ENCODE peak calls at places on chromosomes 13 and 19, in four cellular contexts. V, L, I and J are unnamed samples.

GRCh38 chr13:40446365-40446764 is 220.1 kb downstream of the FOXO1 start:
- DNase-seq in L (no peak), V (no peak), I (no peak), J (no peak)

GRCh38 chr13:59452189-59452588 is 711.5 kb downstream of the DIAPH3 start:
- DNase-seq in V (no peak), L (no peak), I (no peak), J (no peak)

GRCh38 chr19:37991841-37992248 is 84.8 kb downstream of the SIPA1L3 start:
- DNase-seq in V (no peak), I (no peak), L (peak; percentile 87), J (no peak)

GRCh38 chr19:28184997-28185396 is 1028.0 kb downstream of the UQCRFS1 start:
- DNase-seq in V (no peak), L (no peak), I (no peak), J (no peak)

GRCh38 chr19:54470991-54471782 is 1.9 kb downstream of the CDC42EP5 start:
- DNase-seq in V (peak; percentile 69), L (peak; percentile 52), I (no peak), J (no peak)

GRCh38 chr19:49058592-49058991 is 1.0 kb upstream of the CGB7 start:
- DNase-seq in I (no peak), V (no peak), L (peak; percentile 62), J (no peak)

GRCh38 chr13:52348983-52349780 is 56.8 kb downstream of the THSD1 start:
- DNase-seq in V (no peak), L (peak; percentile 22), I (no peak), J (no peak)

GRCh38 chr13:61891420-61891819 is 475.8 kb upstream of the PCDH20 start:
- DNase-seq in I (no peak), V (no peak), L (no peak), J (no peak)

GRCh38 chr19:38004505-38005223 is 97.7 kb downstream of the SIPA1L3 start:
- DNase-seq in L (peak; percentile 74), I (no peak), V (peak; percentile 94), J (no peak)

GRCh38 chr19:4831351-4832340 is at the start of gene TICAM1:
- DNase-seq in I (peak; percentile 90), V (peak; percentile 45), L (peak; percentile 52), J (peak; percentile 89)

GRCh38 chr19:18761531-18762110 is 29.5 kb downstream of the COMP start:
- DNase-seq in V (no peak), L (no peak), I (no peak), J (no peak)

GRCh38 chr19:8325454-8325853 is 4.2 kb downstream of the RPS28 start:
- DNase-seq in I (no peak), L (no peak), V (no peak), J (no peak)

GRCh38 chr13:100916943-100917342 is 242.3 kb upstream of the TMTC4 start:
- DNase-seq in L (no peak), I (no peak), V (no peak), J (no peak)

GRCh38 chr19:15173746-15174404 is 26.9 kb downstream of the NOTCH3 start:
- DNase-seq in V (peak; percentile 49), I (no peak), L (no peak), J (no peak)

GRCh38 chr13:49082653-49083536 is 107.2 kb downstream of the FNDC3A start:
- DNase-seq in L (no peak), V (no peak), I (no peak), J (no peak)

GRCh38 chr19:45249261-45250033 is 1.6 kb upstream of the MARK4 start:
- DNase-seq in L (no peak), I (no peak), V (no peak), J (no peak)

GRCh38 chr13:26300140-26300539 is 46.2 kb downstream of the CDK8 start:
- DNase-seq in L (no peak), V (no peak), I (no peak), J (no peak)

GRCh38 chr13:25172303-25172630 is 179 bp upstream of the AMER2 start:
- DNase-seq in I (no peak), L (no peak), V (no peak), J (no peak)

GRCh38 chr19:57389194-57389729 is 392 bp upstream of the ZNF548 start:
- DNase-seq in V (peak; percentile 2), I (no peak), L (no peak), J (no peak)

GRCh38 chr13:100597253-100597652 is 8.7 kb upstream of the GGACT start:
- DNase-seq in I (no peak), V (no peak), L (no peak), J (no peak)

GRCh38 chr13:74132768-74133656 is 1.2 kb downstream of the KLF12 start:
- DNase-seq in V (peak; percentile 68), L (no peak), I (no peak), J (peak; percentile 44)

GRCh38 chr13:84362777-84363176 is 480.5 kb upstream of the SLITRK1 start:
- DNase-seq in I (no peak), L (no peak), V (peak; percentile 11), J (no peak)

GRCh38 chr19:42345191-42345812 is 19.9 kb downstream of the MEGF8 start:
- DNase-seq in L (no peak), V (no peak), I (no peak), J (no peak)

GRCh38 chr13:29743229-29743786 is 107.1 kb downstream of the UBL3 start:
- DNase-seq in V (no peak), I (no peak), L (no peak), J (no peak)

GRCh38 chr19:39469036-39469435 is 11.6 kb upstream of the TIMM50 start:
- DNase-seq in I (no peak), V (peak; percentile 29), L (no peak), J (no peak)

GRCh38 chr13:98592353-98592740 is 15.4 kb upstream of the STK24 start:
- DNase-seq in V (no peak), L (no peak), I (no peak), J (no peak)

GRCh38 chr13:113141591-113141950 is 16.9 kb upstream of the PROZ start:
- DNase-seq in V (no peak), I (peak; percentile 43), L (no peak), J (no peak)

GRCh38 chr13:45817833-45818232 is 33.7 kb downstream of the SIAH3 start:
- DNase-seq in I (no peak), L (no peak), V (peak; percentile 43), J (no peak)

GRCh38 chr13:45823583-45823982 is 28.0 kb downstream of the SIAH3 start:
- DNase-seq in L (no peak), I (no peak), V (no peak), J (no peak)

GRCh38 chr13:45825124-45825650 is 26.4 kb downstream of the SIAH3 start:
- DNase-seq in L (no peak), V (no peak), I (no peak), J (no peak)

GRCh38 chr13:45820106-45820838 is 31.3 kb downstream of the SIAH3 start:
- DNase-seq in V (no peak), I (no peak), L (no peak), J (no peak)

DNA sequence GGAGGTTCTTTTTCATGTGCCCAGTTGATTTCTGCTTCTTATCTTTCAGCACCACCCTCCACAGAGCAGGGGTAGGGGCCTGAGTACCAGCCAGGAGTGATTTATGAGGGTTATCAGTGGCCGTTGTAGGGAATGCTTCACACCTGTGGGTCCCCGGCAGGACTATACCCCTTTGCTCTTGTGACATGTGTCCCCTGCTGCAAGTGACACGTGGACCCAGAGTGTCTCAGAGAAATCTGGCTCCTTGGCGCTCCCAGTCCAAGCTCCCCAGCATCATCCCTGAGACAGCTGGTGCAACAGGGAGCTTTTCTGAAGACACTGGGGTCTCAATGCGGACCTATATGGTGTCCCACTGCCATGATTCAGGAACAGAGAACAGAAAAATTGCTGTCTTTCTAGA is 29.7 kb downstream of the SIAH3 start:
- DNase-seq in L (no peak), V (no peak), I (no peak), J (no peak)
- H3K4me1 ChIP-seq in L (no peaks in the 10 kb centered on the region), V (peaks cover 6% of the 10 kb centered on the region), I (no peaks in the 10 kb centered on the region), J (no peaks in the 10 kb centered on the region)

GRCh38 chr13:93861818-93862217 is 617.7 kb downstream of the DCT start:
- DNase-seq in V (no peak), L (no peak), I (no peak), J (no peak)
- H3K4me3 ChIP-seq in V (no peak overlapping the region), L (no peak overlapping the region), I (no peak overlapping the region), J (no peak overlapping the region)

GRCh38 chr19:6220385-6221191 is 59.2 kb downstream of the MLLT1 start:
- DNase-seq in V (no peak), I (peak; percentile 68), L (no peak), J (no peak)
- H3K36me3 ChIP-seq in V (no peaks in the 10 kb centered on the region), I (peaks cover 15% of the 10 kb centered on the region), L (peaks cover 3% of the 10 kb centered on the region), J (no peaks in the 10 kb centered on the region)

DNA sequence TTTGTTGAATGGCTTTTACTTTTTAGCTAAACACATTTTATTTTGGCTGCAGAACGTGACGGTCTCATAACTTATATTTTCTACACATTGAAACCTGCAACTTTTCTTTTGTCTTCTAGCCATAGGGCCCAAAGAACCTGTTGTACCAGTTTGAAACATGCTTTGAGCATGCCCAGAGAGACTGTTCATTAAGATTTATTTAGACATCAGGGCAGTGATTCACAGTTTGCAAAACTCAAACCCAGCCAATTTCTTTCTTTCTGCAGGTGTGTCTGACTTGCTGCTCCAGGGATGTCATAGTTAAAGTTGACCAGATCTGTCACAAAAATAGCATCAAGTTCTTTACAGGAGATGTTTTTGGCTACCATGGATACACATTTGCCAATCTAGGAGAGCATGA is 22.0 kb downstream of the SAE1 start:
- DNase-seq in I (no peak), L (peak; percentile 55), V (no peak), J (no peak)
- H3K4me1 ChIP-seq in I (peaks cover 4% of the 10 kb centered on the region), L (peaks cover 33% of the 10 kb centered on the region), V (peaks cover 15% of the 10 kb centered on the region), J (peaks cover 26% of the 10 kb centered on the region)

DNA sequence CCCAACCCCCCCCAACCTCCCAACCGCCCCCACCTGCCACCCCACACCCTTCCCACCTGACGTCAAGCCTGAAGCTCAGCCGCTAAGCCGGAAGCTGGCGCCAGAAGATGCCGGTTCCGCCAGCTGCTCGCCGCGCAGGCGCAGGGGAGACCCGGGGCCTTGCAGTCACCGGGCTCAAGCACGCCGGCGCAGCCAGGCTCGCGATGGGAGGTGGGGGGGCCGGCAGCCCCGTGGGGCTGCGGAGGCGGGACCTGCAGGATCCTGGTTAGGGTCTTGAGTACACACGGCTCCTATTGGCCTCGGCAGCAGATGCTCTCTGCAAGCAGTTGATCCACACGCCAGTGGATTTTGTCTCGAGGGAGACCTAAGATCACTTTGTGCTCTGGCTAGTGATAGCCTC is at the start of gene LIG4:
- DNase-seq in I (peak; percentile 93), V (peak; percentile 94), L (peak; percentile 93), J (peak; percentile 88)
- H3K4me3 ChIP-seq in I (peak within 1 kb of the TSS; percentile 44), V (peak within 1 kb of the TSS; percentile 74), L (peak within 1 kb of the TSS; percentile 71), J (peak within 1 kb of the TSS; percentile 85)

GRCh38 chr13:27466513-27466912 is 16.1 kb upstream of the MTIF3 start:
- DNase-seq in L (no peak), I (no peak), V (no peak), J (no peak)

GRCh38 chr13:27465611-27466010 is 15.2 kb upstream of the MTIF3 start:
- DNase-seq in L (no peak), I (no peak), V (no peak), J (no peak)

GRCh38 chr13:27461940-27462584 is 11.7 kb upstream of the MTIF3 start:
- DNase-seq in L (no peak), I (no peak), V (no peak), J (no peak)

DNA sequence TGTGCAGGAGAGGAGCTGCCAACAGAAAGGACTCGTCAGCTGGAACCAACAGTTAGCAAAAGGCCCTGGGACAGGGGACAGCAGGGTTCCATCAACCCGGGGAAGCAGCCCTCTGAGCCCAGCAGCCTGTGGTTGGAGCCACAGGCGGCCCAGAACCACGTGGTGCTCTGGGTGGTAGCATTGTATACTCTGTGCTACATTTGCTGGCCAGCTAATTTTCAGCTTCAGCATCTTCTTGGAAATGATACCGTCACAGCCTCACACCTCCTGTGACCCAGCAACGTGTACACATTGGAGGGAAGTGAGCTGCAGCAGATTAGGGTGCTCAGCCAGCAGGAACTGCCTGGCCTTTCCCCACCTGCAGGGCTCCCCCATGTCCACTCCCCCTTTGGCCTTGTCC is 13.1 kb upstream of the MTIF3 start:
- DNase-seq in V (no peak), I (no peak), L (no peak), J (no peak)
- H3K36me3 ChIP-seq in V (no peaks in the 10 kb centered on the region), I (no peaks in the 10 kb centered on the region), L (no peaks in the 10 kb centered on the region), J (no peaks in the 10 kb centered on the region)

GRCh38 chr13:33740134-33740538 is 77.8 kb upstream of the RFC3 start:
- DNase-seq in V (no peak), L (no peak), I (no peak), J (no peak)
- H3K4me1 ChIP-seq in V (no peaks in the 10 kb centered on the region), L (peaks cover 9% of the 10 kb centered on the region), I (no peaks in the 10 kb centered on the region), J (peaks cover 18% of the 10 kb centered on the region)